ENCODE peak calls at places on chromosomes 2 and 18, in ten cellular contexts. E is frontal cortex; M is stimulated activated CD8-positive, alpha-beta memory T cell treated with anti-CD3 and anti-CD28 coated beads, Interleukin-7, amount 100 ng/mL, for 24 hours; D is T-cell; I is HFFc6; Y is tibial artery; J is stimulated activated CD4-positive, alpha-beta T cell treated with anti-CD3 and anti-CD28 coated beads, TNF-alpha, amount 100 ng/mL, for 48 hours; R is iris pigment epithelial cell; X is kidney; P is M059J. A is an unnamed sample.

GRCh38 chr2:240786355-240786841 is 33.6 kb downstream of the KIF1A start:
- DNase-seq in X (peak), P (no peak), M (no peak), D (no peak), E (no peak), J (no peak), I (no peak), R (no peak), Y (no peak), A (no peak)

GRCh38 chr18:41828137-41828536 is 126.9 kb upstream of the PIK3C3 start:
- DNase-seq in D (no peak), R (no peak), P (no peak), J (no peak), Y (no peak), M (no peak), X (no peak), E (no peak), I (no peak), A (no peak)

GRCh38 chr2:135617501-135618015 is 86.3 kb downstream of the R3HDM1 start:
- DNase-seq in E (no peak), R (no peak), Y (no peak), X (no peak), I (no peak), D (no peak), J (no peak), M (no peak), P (no peak), A (no peak)

GRCh38 chr2:134582547-134582899 is 136.3 kb downstream of the TMEM163 start:
- DNase-seq in I (no peak), J (no peak), X (no peak), E (no peak), M (no peak), R (no peak), D (no peak), Y (no peak), P (no peak), A (no peak)

GRCh38 chr18:9619545-9619944 is 5.2 kb upstream of the PPP4R1 start:
- DNase-seq in Y (no peak), E (no peak), I (peak), D (no peak), R (peak), J (no peak), M (no peak), P (peak), X (no peak), A (peak)

GRCh38 chr18:79503406-79503805 is 107.7 kb downstream of the NFATC1 start:
- DNase-seq in D (no peak), X (no peak), P (no peak), Y (peak), I (no peak), J (no peak), M (no peak), R (no peak), E (no peak), A (no peak)

GRCh38 chr2:64640153-64641044 is 13.3 kb downstream of the SERTAD2 start:
- DNase-seq in M (no peak), I (peak), P (peak), Y (no peak), E (no peak), X (no peak), J (no peak), R (peak), D (no peak), A (no peak)

GRCh38 chr18:69490072-69490471 is 89.4 kb downstream of the DOK6 start:
- DNase-seq in D (no peak), Y (no peak), E (no peak), J (no peak), I (no peak), P (no peak), M (no peak), X (no peak), R (no peak), A (no peak)

GRCh38 chr2:61415265-61415664 is 55.6 kb downstream of the USP34 start:
- DNase-seq in X (no peak), R (no peak), I (no peak), M (no peak), P (no peak), D (no peak), J (no peak), E (no peak), Y (no peak), A (no peak)

GRCh38 chr2:179129574-179130238 is 79.8 kb upstream of the CCDC141 start:
- DNase-seq in D (no peak), X (no peak), E (no peak), M (no peak), P (peak), Y (no peak), J (no peak), I (peak), R (peak), A (no peak)

GRCh38 chr2:224009605-224010330 is 29.3 kb downstream of the SERPINE2 start:
- DNase-seq in J (no peak), M (no peak), I (peak), D (no peak), R (peak), E (no peak), P (peak), Y (no peak), X (no peak), A (no peak)

GRCh38 chr2:230868151-230868946 is 3.6 kb downstream of the ITM2C start:
- DNase-seq in I (no peak), P (no peak), J (no peak), R (no peak), X (no peak), D (no peak), M (no peak), E (no peak), Y (no peak), A (no peak)

GRCh38 chr2:238462782-238463396 is 36.2 kb downstream of the ASB1 start:
- DNase-seq in P (peak), D (no peak), E (no peak), M (no peak), R (peak), Y (no peak), X (no peak), J (no peak), I (peak), A (peak)

GRCh38 chr2:30254692-30255015 is 23.3 kb downstream of the LBH start:
- DNase-seq in I (no peak), D (no peak), Y (no peak), P (no peak), R (no peak), J (no peak), M (no peak), X (no peak), E (no peak), A (no peak)

GRCh38 chr2:205411558-205411957 is 270.7 kb upstream of the NRP2 start:
- DNase-seq in I (no peak), R (no peak), X (no peak), E (peak), P (no peak), D (no peak), M (no peak), J (no peak), Y (no peak), A (no peak)

GRCh38 chr2:104412384-104412783 is 441.5 kb upstream of the POU3F3 start:
- DNase-seq in P (peak), M (no peak), R (no peak), Y (no peak), X (no peak), E (peak), J (no peak), I (no peak), D (no peak), A (no peak)

GRCh38 chr2:168798888-168799410 is 3.5 kb upstream of the NOSTRIN start:
- DNase-seq in X (no peak), Y (no peak), P (no peak), E (no peak), I (no peak), J (no peak), M (no peak), R (no peak), D (no peak), A (no peak)

GRCh38 chr2:177325554-177325953 is 61.0 kb upstream of the NFE2L2 start:
- DNase-seq in J (no peak), X (no peak), M (no peak), D (no peak), I (no peak), E (no peak), P (no peak), R (peak), Y (no peak), A (peak)

GRCh38 chr2:190376591-190377245 is 31.4 kb upstream of the MFSD6 start:
- DNase-seq in J (no peak), R (no peak), M (no peak), I (no peak), X (no peak), E (no peak), D (no peak), P (no peak), Y (no peak), A (no peak)

GRCh38 chr2:11305958-11306357 is 38.5 kb downstream of the ROCK2 start:
- DNase-seq in Y (no peak), I (peak), E (no peak), X (no peak), R (peak), P (peak), J (no peak), M (no peak), D (no peak), A (peak)

GRCh38 chr18:28715206-28715605 is 538.3 kb upstream of the CDH2 start:
- DNase-seq in P (no peak), Y (no peak), D (no peak), E (no peak), J (no peak), R (no peak), I (no peak), X (no peak), M (no peak), A (peak)

GRCh38 chr18:31041346-31042067 is 1.0 kb downstream of the DSC3 start:
- DNase-seq in D (no peak), I (no peak), J (no peak), E (peak), R (peak), M (no peak), X (peak), P (no peak), Y (no peak), A (peak)

GRCh38 chr18:48460929-48461583 is 51.9 kb upstream of the ZBTB7C start:
- DNase-seq in I (no peak), P (no peak), X (no peak), R (no peak), J (no peak), D (no peak), M (no peak), Y (no peak), E (no peak), A (no peak)

GRCh38 chr2:217396165-217396564 is 536.3 kb upstream of the TNP1 start:
- DNase-seq in R (no peak), X (no peak), J (no peak), D (no peak), P (peak), E (no peak), Y (no peak), I (peak), M (no peak), A (no peak)

GRCh38 chr2:18154259-18154658 is 275.8 kb downstream of the KCNS3 start:
- DNase-seq in D (no peak), M (no peak), X (no peak), P (peak), I (peak), Y (no peak), R (peak), E (no peak), J (no peak), A (no peak)

GRCh38 chr2:27966466-27966865 is 75.9 kb downstream of the BABAM2 start:
- DNase-seq in P (peak), D (no peak), Y (no peak), M (no peak), E (no peak), J (no peak), R (peak), X (no peak), I (no peak), A (no peak)

GRCh38 chr2:215698566-215698965 is 262.7 kb upstream of the FN1 start:
- DNase-seq in P (peak), I (peak), Y (no peak), R (peak), D (no peak), E (no peak), J (no peak), X (no peak), M (no peak), A (no peak)

GRCh38 chr2:39437522-39438296 is 624 bp upstream of the MAP4K3 start:
- DNase-seq in Y (peak), J (peak), E (peak), D (peak), I (no peak), X (peak), M (no peak), P (no peak), R (peak), A (no peak)

GRCh38 chr18:79643049-79643765 is 36.4 kb upstream of the CTDP1 start:
- DNase-seq in J (no peak), E (no peak), X (no peak), R (no peak), D (peak), Y (no peak), P (no peak), I (no peak), M (no peak), A (no peak)

GRCh38 chr18:12038082-12038660 is 55.5 kb upstream of the ANKRD62 start:
- DNase-seq in D (no peak), X (peak), P (no peak), I (no peak), J (peak), R (no peak), E (peak), Y (no peak), M (peak), A (no peak)

GRCh38 chr2:219398721-219399333 is 11.1 kb upstream of the DNPEP start:
- DNase-seq in X (no peak), E (no peak), M (no peak), Y (no peak), P (peak), D (no peak), J (no peak), R (peak), I (peak), A (no peak)

GRCh38 chr18:54411781-54412180 is 54.1 kb downstream of the C18orf54 start:
- DNase-seq in P (no peak), I (no peak), M (no peak), E (no peak), X (no peak), J (no peak), R (no peak), Y (no peak), D (no peak), A (no peak)

GRCh38 chr2:176103634-176104337 is 3.3 kb upstream of the HOXD11 start:
- DNase-seq in E (no peak), R (no peak), X (peak), I (no peak), Y (no peak), P (no peak), M (no peak), D (no peak), J (no peak), A (no peak)

GRCh38 chr2:162232611-162233115 is 10.6 kb downstream of the FAP start:
- DNase-seq in X (no peak), J (no peak), I (no peak), M (no peak), R (peak), P (peak), E (no peak), Y (no peak), D (no peak), A (no peak)

GRCh38 chr2:175981546-175981945 is 20.5 kb downstream of the LNPK start:
- DNase-seq in J (no peak), E (no peak), R (no peak), P (no peak), I (no peak), D (no peak), M (no peak), X (no peak), Y (no peak), A (no peak)

GRCh38 chr2:109126501-109126860 is 2.5 kb upstream of the SH3RF3 start:
- DNase-seq in E (no peak), I (peak), D (no peak), M (no peak), P (peak), R (peak), Y (no peak), J (no peak), X (no peak), A (peak)

GRCh38 chr18:69935319-69936190 is 12.1 kb downstream of the CD226 start:
- DNase-seq in X (no peak), Y (no peak), P (no peak), J (peak), M (peak), R (no peak), E (no peak), D (peak), I (no peak), A (no peak)

GRCh38 chr2:106130251-106130998 is 63.7 kb downstream of the UXS1 start:
- DNase-seq in D (no peak), P (no peak), X (no peak), J (no peak), R (no peak), I (no peak), Y (no peak), M (no peak), E (no peak), A (no peak)

GRCh38 chr18:22169889-22170420 is 566 bp downstream of the GATA6 start:
- DNase-seq in D (no peak), P (peak), I (no peak), J (no peak), M (no peak), X (no peak), E (no peak), Y (peak), R (no peak), A (peak)